ENCODE peak calls at places on chromosome 14, in eight cellular contexts. One of them, this sample, is unnamed.

GRCh38 chr14:67636361-67636919 is 16.7 kb downstream of the ARG2 start:
- DNase-seq in ascending aorta: no peak
- DNase-seq in GM06990: no peak
- DNase-seq in heart right ventricle: no peak
- DNase-seq in colonic mucosa: no peak
- DNase-seq in cardiac fibroblast: peak; percentile 42
- DNase-seq in AG04449: peak; percentile 67
- DNase-seq in kidney epithelial cell: no peak
- DNase-seq in this sample: no peak

GRCh38 chr14:55240526-55241178 is 30.6 kb upstream of the FBXO34 start:
- DNase-seq in ascending aorta: no peak
- DNase-seq in GM06990: peak; percentile 4
- DNase-seq in heart right ventricle: no peak
- DNase-seq in colonic mucosa: no peak
- DNase-seq in cardiac fibroblast: peak; percentile 35
- DNase-seq in AG04449: peak; percentile 46
- DNase-seq in kidney epithelial cell: no peak
- DNase-seq in this sample: no peak

GRCh38 chr14:68359862-68360552 is 432.9 kb downstream of the ZFP36L1 start:
- DNase-seq in ascending aorta: peak; percentile 75
- DNase-seq in GM06990: no peak
- DNase-seq in heart right ventricle: peak; percentile 40
- DNase-seq in colonic mucosa: peak; percentile 80
- DNase-seq in cardiac fibroblast: peak; percentile 75
- DNase-seq in AG04449: no peak
- DNase-seq in kidney epithelial cell: no peak
- DNase-seq in this sample: peak; percentile 42

GRCh38 chr14:104136472-104137296 is 1.7 kb upstream of the KIF26A start:
- DNase-seq in ascending aorta: peak; percentile 39
- DNase-seq in GM06990: no peak
- DNase-seq in heart right ventricle: no peak
- DNase-seq in colonic mucosa: no peak
- DNase-seq in cardiac fibroblast: no peak
- DNase-seq in AG04449: no peak
- DNase-seq in kidney epithelial cell: no peak
- DNase-seq in this sample: no peak

GRCh38 chr14:50085570-50086315 is 30.6 kb downstream of the VCPKMT start:
- DNase-seq in ascending aorta: no peak
- DNase-seq in GM06990: peak; percentile 81
- DNase-seq in heart right ventricle: no peak
- DNase-seq in colonic mucosa: no peak
- DNase-seq in cardiac fibroblast: peak; percentile 21
- DNase-seq in AG04449: peak; percentile 49
- DNase-seq in kidney epithelial cell: no peak
- DNase-seq in this sample: no peak

GRCh38 chr14:91038439-91038838 is 22.0 kb downstream of the RPS6KA5 start:
- DNase-seq in ascending aorta: no peak
- DNase-seq in GM06990: no peak
- DNase-seq in heart right ventricle: no peak
- DNase-seq in colonic mucosa: no peak
- DNase-seq in cardiac fibroblast: peak; percentile 44
- DNase-seq in AG04449: no peak
- DNase-seq in kidney epithelial cell: no peak
- DNase-seq in this sample: no peak

GRCh38 chr14:81193924-81194633 is 26.7 kb downstream of the GTF2A1 start:
- DNase-seq in ascending aorta: no peak
- DNase-seq in GM06990: no peak
- DNase-seq in heart right ventricle: no peak
- DNase-seq in colonic mucosa: no peak
- DNase-seq in cardiac fibroblast: no peak
- DNase-seq in AG04449: no peak
- DNase-seq in kidney epithelial cell: no peak
- DNase-seq in this sample: no peak

GRCh38 chr14:59055439-59056045 is 132.9 kb upstream of the DAAM1 start:
- DNase-seq in ascending aorta: no peak
- DNase-seq in GM06990: no peak
- DNase-seq in heart right ventricle: peak; percentile 13
- DNase-seq in colonic mucosa: peak; percentile 37
- DNase-seq in cardiac fibroblast: peak; percentile 73
- DNase-seq in AG04449: peak; percentile 5
- DNase-seq in kidney epithelial cell: no peak
- DNase-seq in this sample: peak; percentile 16

GRCh38 chr14:101069666-101070362 is 166.3 kb upstream of the RTL1 start:
- DNase-seq in ascending aorta: peak; percentile 50
- DNase-seq in GM06990: no peak
- DNase-seq in heart right ventricle: no peak
- DNase-seq in colonic mucosa: no peak
- DNase-seq in cardiac fibroblast: no peak
- DNase-seq in AG04449: no peak
- DNase-seq in kidney epithelial cell: no peak
- DNase-seq in this sample: no peak

GRCh38 chr14:85619866-85620265 is 89.9 kb downstream of the FLRT2 start:
- DNase-seq in ascending aorta: no peak
- DNase-seq in GM06990: no peak
- DNase-seq in heart right ventricle: no peak
- DNase-seq in colonic mucosa: no peak
- DNase-seq in cardiac fibroblast: no peak
- DNase-seq in AG04449: no peak
- DNase-seq in kidney epithelial cell: no peak
- DNase-seq in this sample: no peak

GRCh38 chr14:32232481-32232880 is 29.4 kb upstream of the RNU6-8 start:
- DNase-seq in ascending aorta: no peak
- DNase-seq in GM06990: no peak
- DNase-seq in heart right ventricle: no peak
- DNase-seq in colonic mucosa: no peak
- DNase-seq in cardiac fibroblast: no peak
- DNase-seq in AG04449: no peak
- DNase-seq in kidney epithelial cell: no peak
- DNase-seq in this sample: no peak

GRCh38 chr14:32226051-32226450 is 23.0 kb upstream of the RNU6-8 start:
- DNase-seq in ascending aorta: no peak
- DNase-seq in GM06990: no peak
- DNase-seq in heart right ventricle: no peak
- DNase-seq in colonic mucosa: no peak
- DNase-seq in cardiac fibroblast: peak; percentile 13
- DNase-seq in AG04449: no peak
- DNase-seq in kidney epithelial cell: no peak
- DNase-seq in this sample: no peak

GRCh38 chr14:32230695-32231280 is 27.7 kb upstream of the RNU6-8 start:
- DNase-seq in ascending aorta: no peak
- DNase-seq in GM06990: no peak
- DNase-seq in heart right ventricle: no peak
- DNase-seq in colonic mucosa: no peak
- DNase-seq in cardiac fibroblast: peak; percentile 47
- DNase-seq in AG04449: peak; percentile 70
- DNase-seq in kidney epithelial cell: peak; percentile 26
- DNase-seq in this sample: peak; percentile 35

GRCh38 chr14:32233292-32233691 is 30.2 kb upstream of the RNU6-8 start:
- DNase-seq in ascending aorta: no peak
- DNase-seq in GM06990: no peak
- DNase-seq in heart right ventricle: no peak
- DNase-seq in colonic mucosa: no peak
- DNase-seq in cardiac fibroblast: no peak
- DNase-seq in AG04449: no peak
- DNase-seq in kidney epithelial cell: no peak
- DNase-seq in this sample: no peak

DNA sequence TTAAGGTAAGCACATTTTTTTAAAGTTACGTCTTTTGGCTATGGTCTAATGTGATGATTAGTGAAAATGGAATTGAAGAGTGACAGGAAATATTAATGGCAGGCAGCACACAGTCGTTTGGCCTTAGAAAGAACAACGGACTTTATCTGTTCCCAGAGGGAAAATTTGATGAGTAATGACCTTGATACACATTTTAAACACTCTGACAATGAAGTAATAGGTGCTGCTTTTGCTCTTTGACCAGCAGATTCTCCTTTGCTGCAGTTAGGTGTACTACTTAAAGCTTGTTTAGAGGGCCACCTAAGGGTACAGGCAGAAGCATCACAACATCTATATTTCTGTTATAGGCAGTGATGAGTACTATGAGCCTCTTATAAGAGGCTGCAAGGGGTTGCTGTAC is 27.1 kb upstream of the RNU6-8 start:
- DNase-seq in ascending aorta: no peak
- DNase-seq in GM06990: no peak
- DNase-seq in heart right ventricle: no peak
- DNase-seq in colonic mucosa: no peak
- DNase-seq in cardiac fibroblast: peak; percentile 3
- DNase-seq in AG04449: no peak
- DNase-seq in kidney epithelial cell: no peak
- DNase-seq in this sample: no peak
- TF ChIP-seq CTCF in ascending aorta: no peak
- TF ChIP-seq CTCF in GM06990: no peak
- TF ChIP-seq CTCF in heart right ventricle: no peak
- TF ChIP-seq CTCF in colonic mucosa: no peak
- TF ChIP-seq CTCF in cardiac fibroblast: peak; percentile 3
- TF ChIP-seq CTCF in AG04449: no peak
- TF ChIP-seq CTCF in kidney epithelial cell: no peak
- TF ChIP-seq CTCF in this sample: no peak

GRCh38 chr14:93430889-93431670 is at the start of gene UNC79:
- DNase-seq in ascending aorta: no peak
- DNase-seq in GM06990: no peak
- DNase-seq in heart right ventricle: peak; percentile 9
- DNase-seq in colonic mucosa: no peak
- DNase-seq in cardiac fibroblast: peak; percentile 22
- DNase-seq in AG04449: no peak
- DNase-seq in kidney epithelial cell: no peak
- DNase-seq in this sample: no peak

GRCh38 chr14:93426750-93427149 is 4.0 kb upstream of the UNC79 start:
- DNase-seq in ascending aorta: no peak
- DNase-seq in GM06990: no peak
- DNase-seq in heart right ventricle: no peak
- DNase-seq in colonic mucosa: no peak
- DNase-seq in cardiac fibroblast: no peak
- DNase-seq in AG04449: no peak
- DNase-seq in kidney epithelial cell: no peak
- DNase-seq in this sample: no peak

GRCh38 chr14:93430319-93430801 is 379 bp upstream of the UNC79 start:
- DNase-seq in ascending aorta: no peak
- DNase-seq in GM06990: no peak
- DNase-seq in heart right ventricle: no peak
- DNase-seq in colonic mucosa: no peak
- DNase-seq in cardiac fibroblast: peak; percentile 16
- DNase-seq in AG04449: no peak
- DNase-seq in kidney epithelial cell: no peak
- DNase-seq in this sample: no peak
- H3K4me3 ChIP-seq in ascending aorta: no peak overlapping the region
- H3K4me3 ChIP-seq in GM06990: no peak overlapping the region
- H3K4me3 ChIP-seq in heart right ventricle: peak overlapping the region; percentile 37
- H3K4me3 ChIP-seq in colonic mucosa: no peak overlapping the region
- H3K4me3 ChIP-seq in cardiac fibroblast: no peak overlapping the region
- H3K4me3 ChIP-seq in AG04449: no peak overlapping the region
- H3K4me3 ChIP-seq in kidney epithelial cell: peak overlapping the region; percentile 41
- H3K4me3 ChIP-seq in this sample: no peak overlapping the region

GRCh38 chr14:93160353-93160801 is 24.3 kb downstream of the MOAP1 start:
- DNase-seq in ascending aorta: no peak
- DNase-seq in GM06990: no peak
- DNase-seq in heart right ventricle: no peak
- DNase-seq in colonic mucosa: no peak
- DNase-seq in cardiac fibroblast: peak; percentile 30
- DNase-seq in AG04449: no peak
- DNase-seq in kidney epithelial cell: no peak
- DNase-seq in this sample: no peak
- TF ChIP-seq CTCF in ascending aorta: no peak
- TF ChIP-seq CTCF in GM06990: peak; percentile 39
- TF ChIP-seq CTCF in heart right ventricle: peak; percentile 21
- TF ChIP-seq CTCF in colonic mucosa: no peak
- TF ChIP-seq CTCF in cardiac fibroblast: peak; percentile 56
- TF ChIP-seq CTCF in AG04449: peak; percentile 37
- TF ChIP-seq CTCF in kidney epithelial cell: peak; percentile 59
- TF ChIP-seq CTCF in this sample: peak; percentile 40

GRCh38 chr14:66507181-66507721 is 696 bp upstream of the GPHN start:
- DNase-seq in ascending aorta: no peak
- DNase-seq in GM06990: no peak
- DNase-seq in heart right ventricle: no peak
- DNase-seq in colonic mucosa: no peak
- DNase-seq in cardiac fibroblast: no peak
- DNase-seq in AG04449: no peak
- DNase-seq in kidney epithelial cell: no peak
- DNase-seq in this sample: no peak
- H3K4me3 ChIP-seq in ascending aorta: peak overlapping the region; percentile 82
- H3K4me3 ChIP-seq in GM06990: peak overlapping the region; percentile 100
- H3K4me3 ChIP-seq in heart right ventricle: peak overlapping the region; percentile 93
- H3K4me3 ChIP-seq in colonic mucosa: peak overlapping the region; percentile 73
- H3K4me3 ChIP-seq in cardiac fibroblast: peak overlapping the region; percentile 97
- H3K4me3 ChIP-seq in AG04449: peak overlapping the region; percentile 91
- H3K4me3 ChIP-seq in kidney epithelial cell: peak overlapping the region; percentile 82
- H3K4me3 ChIP-seq in this sample: peak overlapping the region; percentile 98

GRCh38 chr14:78700236-78700635 is 530.1 kb downstream of the NRXN3 start:
- DNase-seq in ascending aorta: no peak
- DNase-seq in GM06990: no peak
- DNase-seq in heart right ventricle: no peak
- DNase-seq in colonic mucosa: no peak
- DNase-seq in cardiac fibroblast: no peak
- DNase-seq in AG04449: no peak
- DNase-seq in kidney epithelial cell: no peak
- DNase-seq in this sample: no peak

GRCh38 chr14:78698991-78699390 is 528.8 kb downstream of the NRXN3 start:
- DNase-seq in ascending aorta: no peak
- DNase-seq in GM06990: no peak
- DNase-seq in heart right ventricle: no peak
- DNase-seq in colonic mucosa: no peak
- DNase-seq in cardiac fibroblast: no peak
- DNase-seq in AG04449: no peak
- DNase-seq in kidney epithelial cell: no peak
- DNase-seq in this sample: no peak

GRCh38 chr14:78701246-78701645 is 531.1 kb downstream of the NRXN3 start:
- DNase-seq in ascending aorta: no peak
- DNase-seq in GM06990: no peak
- DNase-seq in heart right ventricle: no peak
- DNase-seq in colonic mucosa: no peak
- DNase-seq in cardiac fibroblast: peak; percentile 2
- DNase-seq in AG04449: peak; percentile 5
- DNase-seq in kidney epithelial cell: no peak
- DNase-seq in this sample: no peak

DNA sequence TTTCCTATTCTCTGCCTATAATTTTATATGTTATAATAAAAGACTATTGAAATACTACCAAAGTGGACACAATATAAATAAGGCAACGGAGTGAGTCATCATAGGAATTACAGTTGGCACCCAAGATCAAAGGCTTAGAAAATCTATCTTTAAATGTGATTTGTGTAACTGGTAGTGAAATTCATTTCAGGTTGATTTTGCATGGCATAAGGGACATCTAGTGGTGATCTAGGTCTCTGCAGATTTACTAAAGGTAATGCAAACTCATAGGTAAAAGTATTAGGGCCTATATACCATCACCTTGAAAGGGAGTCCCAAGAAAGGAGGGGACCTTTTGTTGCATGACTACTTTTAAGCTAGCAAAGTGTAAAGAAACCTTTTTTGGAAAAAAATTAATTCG is 527.2 kb downstream of the NRXN3 start:
- DNase-seq in ascending aorta: no peak
- DNase-seq in GM06990: no peak
- DNase-seq in heart right ventricle: no peak
- DNase-seq in colonic mucosa: no peak
- DNase-seq in cardiac fibroblast: peak; percentile 26
- DNase-seq in AG04449: peak; percentile 14
- DNase-seq in kidney epithelial cell: no peak
- DNase-seq in this sample: peak; percentile 0
- TF ChIP-seq CTCF in ascending aorta: no peak
- TF ChIP-seq CTCF in GM06990: peak; percentile 63
- TF ChIP-seq CTCF in heart right ventricle: peak; percentile 38
- TF ChIP-seq CTCF in colonic mucosa: peak; percentile 50
- TF ChIP-seq CTCF in cardiac fibroblast: peak; percentile 44
- TF ChIP-seq CTCF in AG04449: peak; percentile 58
- TF ChIP-seq CTCF in kidney epithelial cell: peak; percentile 63
- TF ChIP-seq CTCF in this sample: peak; percentile 21

GRCh38 chr14:53962954-53963490 is 6.4 kb upstream of the BMP4 start:
- DNase-seq in ascending aorta: no peak
- DNase-seq in GM06990: no peak
- DNase-seq in heart right ventricle: no peak
- DNase-seq in colonic mucosa: peak; percentile 25
- DNase-seq in cardiac fibroblast: no peak
- DNase-seq in AG04449: no peak
- DNase-seq in kidney epithelial cell: no peak
- DNase-seq in this sample: no peak
- H3K4me3 ChIP-seq in ascending aorta: peak overlapping the region; percentile 60
- H3K4me3 ChIP-seq in GM06990: no peak overlapping the region
- H3K4me3 ChIP-seq in heart right ventricle: peak overlapping the region; percentile 46
- H3K4me3 ChIP-seq in colonic mucosa: peak overlapping the region; percentile 19
- H3K4me3 ChIP-seq in cardiac fibroblast: peak overlapping the region; percentile 1
- H3K4me3 ChIP-seq in AG04449: peak overlapping the region; percentile 19
- H3K4me3 ChIP-seq in kidney epithelial cell: peak overlapping the region; percentile 21
- H3K4me3 ChIP-seq in this sample: peak overlapping the region; percentile 23